ENCODE peak calls at places on chromosomes 16 and 17, in six cellular contexts. N, W, Y, C, L and J are unnamed samples.

GRCh38 chr17:55259684-55260111 is 5.1 kb upstream of the HLF start:
- DNase-seq in Y (no peak), N (no peak), C (no peak), W (no peak), L (no peak), J (no peak)

GRCh38 chr17:61735807-61736206 is 127.5 kb downstream of the BRIP1 start:
- DNase-seq in W (no peak), Y (no peak), C (no peak), N (no peak), L (no peak), J (no peak)

GRCh38 chr16:82062645-82063058 is 27.6 kb downstream of the HSD17B2 start:
- DNase-seq in N (no peak), C (no peak), W (peak; percentile 66), Y (no peak), L (no peak), J (no peak)

GRCh38 chr17:74840989-74841666 is 18.6 kb downstream of the GRIN2C start:
- DNase-seq in W (peak; percentile 28), C (no peak), N (no peak), Y (peak; percentile 67), L (no peak), J (no peak)

GRCh38 chr17:7479389-7480192 is at the start of gene ZBTB4:
- DNase-seq in C (no peak), N (no peak), Y (peak; percentile 64), L (peak; percentile 92), W (peak; percentile 59), J (no peak)

GRCh38 chr17:56653877-56654276 is 60.4 kb downstream of the NOG start:
- DNase-seq in N (peak; percentile 26), W (peak; percentile 38), L (peak; percentile 32), C (peak; percentile 63), Y (peak; percentile 39), J (peak; percentile 39)

GRCh38 chr17:511001-511690 is 158.5 kb upstream of the RPH3AL start:
- DNase-seq in C (no peak), N (no peak), L (no peak), W (no peak), Y (no peak), J (no peak)

GRCh38 chr17:300881-301280 is 51.7 kb downstream of the RPH3AL start:
- DNase-seq in L (no peak), W (no peak), C (no peak), Y (no peak), N (no peak), J (no peak)

GRCh38 chr17:69405096-69405495 is 9.4 kb upstream of the MAP2K6 start:
- DNase-seq in W (no peak), C (no peak), N (no peak), L (no peak), Y (no peak), J (no peak)

GRCh38 chr17:35972535-35972934 is 8.8 kb downstream of the CCL16 start:
- DNase-seq in N (no peak), W (peak; percentile 37), L (no peak), Y (no peak), C (no peak), J (no peak)

GRCh38 chr16:27482397-27483082 is 67.2 kb downstream of the GTF3C1 start:
- DNase-seq in C (no peak), N (no peak), Y (no peak), W (no peak), L (no peak), J (no peak)

GRCh38 chr17:82050152-82050760 is 1.4 kb downstream of the RFNG start:
- DNase-seq in W (no peak), N (no peak), Y (no peak), C (no peak), L (no peak), J (no peak)

GRCh38 chr17:233473-233941 is 52.1 kb upstream of the DOC2B start:
- DNase-seq in C (no peak), Y (peak; percentile 11), N (no peak), W (peak; percentile 53), L (no peak), J (no peak)

GRCh38 chr17:29158515-29159275 is 21.5 kb downstream of the MYO18A start:
- DNase-seq in W (peak; percentile 88), C (no peak), L (no peak), N (no peak), Y (peak; percentile 9), J (no peak)

GRCh38 chr16:11150190-11150589 is 105.8 kb downstream of the SOCS1 start:
- DNase-seq in L (no peak), C (no peak), Y (no peak), W (no peak), N (no peak), J (no peak)

GRCh38 chr17:34314279-34314678 is 5.0 kb upstream of the CCL8 start:
- DNase-seq in N (no peak), Y (no peak), W (no peak), C (no peak), L (no peak), J (no peak)

GRCh38 chr17:5698959-5699358 is 114.7 kb upstream of the NLRP1 start:
- DNase-seq in N (no peak), L (no peak), C (no peak), Y (no peak), W (no peak), J (no peak)

GRCh38 chr17:5694507-5694906 is 110.2 kb upstream of the NLRP1 start:
- DNase-seq in L (no peak), W (no peak), N (no peak), Y (peak; percentile 20), C (no peak), J (no peak)

GRCh38 chr17:5699789-5700188 is 115.5 kb upstream of the NLRP1 start:
- DNase-seq in W (no peak), C (no peak), L (no peak), N (no peak), Y (no peak), J (no peak)

GRCh38 chr17:5693821-5694220 is 109.5 kb upstream of the NLRP1 start:
- DNase-seq in N (no peak), L (no peak), Y (no peak), W (no peak), C (no peak), J (no peak)

DNA sequence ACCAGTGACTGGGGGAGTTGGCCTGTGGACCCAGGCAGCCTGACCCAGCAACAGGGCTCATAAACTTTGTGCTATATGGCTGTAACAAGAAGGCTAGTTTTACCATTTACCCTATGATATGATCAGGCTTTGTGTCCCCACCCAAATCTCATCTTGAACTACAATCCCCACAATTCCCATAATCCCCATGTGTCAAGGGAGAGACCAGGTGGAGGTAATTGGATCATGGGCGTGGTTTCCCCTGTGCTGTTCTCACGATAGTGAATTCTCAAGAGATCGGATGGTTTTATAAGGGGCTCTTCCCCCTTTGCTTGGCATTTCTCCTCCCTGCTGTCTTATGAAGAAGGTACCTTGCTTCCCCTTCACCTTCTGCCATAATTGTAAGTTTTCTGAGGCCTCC is 111.2 kb upstream of the NLRP1 start:
- DNase-seq in C (no peak), N (no peak), W (no peak), Y (no peak), L (no peak), J (no peak)
- TF ChIP-seq REST in C (no peak), N (no peak), W (no peak), Y (no peak), L (no peak), J (no peak)

GRCh38 chr16:87874639-87875472 is 5.5 kb upstream of the SLC7A5 start:
- DNase-seq in W (no peak), L (no peak), C (no peak), N (no peak), Y (peak; percentile 19), J (no peak)
- H3K4me3 ChIP-seq in W (no peak overlapping the region), L (no peak overlapping the region), C (no peak overlapping the region), N (no peak overlapping the region), Y (no peak overlapping the region), J (no peak overlapping the region)

GRCh38 chr16:13552062-13552959 is 367.6 kb upstream of the ERCC4 start:
- DNase-seq in Y (no peak), C (no peak), N (peak; percentile 71), L (no peak), W (no peak), J (no peak)
- TF ChIP-seq SIN3A in Y (no peak), C (no peak), N (no peak), L (no peak), W (no peak), J (no peak)

GRCh38 chr17:30720013-30720471 is 104.5 kb downstream of the CRLF3 start:
- DNase-seq in Y (no peak), N (no peak), L (no peak), C (no peak), W (no peak), J (no peak)
- TF ChIP-seq REST in Y (no peak), N (no peak), L (no peak), C (no peak), W (no peak), J (no peak)

DNA sequence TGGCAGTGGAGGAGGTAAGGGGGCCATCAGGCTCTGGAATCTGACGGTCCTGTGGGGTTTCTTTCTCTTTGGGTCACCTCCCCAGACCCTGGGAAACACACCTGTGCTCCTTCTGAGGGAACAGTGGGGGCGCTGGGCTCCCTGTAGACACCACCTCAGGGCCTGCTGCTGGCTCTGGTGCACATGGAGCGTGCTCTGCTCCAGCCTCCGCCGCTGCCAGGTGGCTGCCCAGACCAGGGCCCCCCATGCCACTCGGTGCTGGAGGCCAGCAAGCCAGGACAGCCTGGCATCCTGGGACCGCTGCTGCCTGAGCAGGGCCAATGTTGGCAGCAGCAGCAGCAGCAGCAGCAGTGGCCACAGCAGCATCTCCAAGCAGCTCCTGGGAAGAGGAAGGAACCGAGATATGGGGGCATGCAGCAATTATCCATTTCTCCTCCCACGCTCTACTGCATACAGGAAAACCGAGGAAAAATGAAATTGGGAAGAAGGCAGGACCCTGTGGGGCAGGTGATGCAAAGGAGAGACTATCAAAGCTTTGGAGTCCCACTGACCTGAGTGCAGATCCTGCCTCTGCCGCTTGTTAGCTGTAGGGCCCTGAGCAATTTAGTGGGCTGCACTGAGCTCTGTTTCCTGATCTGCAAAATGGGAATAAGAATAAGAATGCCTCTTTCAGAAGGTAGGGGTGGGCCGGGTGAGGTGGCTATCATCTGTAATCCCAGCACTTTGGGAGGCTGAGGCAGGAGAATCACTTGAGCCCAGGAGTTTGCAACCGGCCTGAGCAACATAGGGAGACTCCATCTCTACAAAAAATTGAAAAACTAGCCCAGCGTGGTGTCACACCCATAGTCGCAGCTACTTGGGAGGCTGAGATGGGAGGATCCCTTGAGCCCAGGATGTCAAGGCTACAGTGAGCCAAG is 820 bp downstream of the GHDC start:
- DNase-seq in C (no peak), Y (no peak), L (no peak), W (no peak), N (no peak), J (no peak)
- H3K4me3 ChIP-seq in C (peak overlapping the region; percentile 96), Y (peak overlapping the region; percentile 70), L (peak overlapping the region; percentile 75), W (peak overlapping the region; percentile 68), N (peak overlapping the region; percentile 92), J (peak overlapping the region; percentile 61)

GRCh38 chr17:76958974-76959373 is 90.8 kb downstream of the MGAT5B start:
- DNase-seq in N (no peak), L (peak; percentile 61), W (no peak), C (no peak), Y (no peak), J (no peak)
- TF ChIP-seq SIN3A in N (no peak), L (no peak), W (no peak), C (no peak), Y (no peak), J (no peak)

DNA sequence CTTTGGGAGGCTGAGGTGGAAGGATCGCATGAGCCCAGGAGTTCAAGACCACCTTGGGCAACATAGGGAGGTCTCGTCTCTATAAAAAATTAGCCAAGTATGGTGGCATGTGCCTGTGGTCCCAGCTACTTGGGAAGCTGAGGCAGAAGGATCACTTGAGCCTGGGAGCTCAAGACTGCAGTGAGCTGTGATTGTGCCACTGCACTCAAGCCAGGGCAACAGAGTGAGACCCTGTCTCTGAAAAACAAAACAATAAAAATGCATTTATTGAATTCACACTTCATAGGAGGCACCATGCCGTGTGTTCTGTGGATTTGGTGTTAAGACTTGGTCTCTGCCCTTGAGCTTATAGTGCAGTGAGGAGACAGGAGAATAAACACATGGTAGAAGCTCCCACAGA is 2.4 kb downstream of the TBC1D24 start:
- DNase-seq in Y (no peak), C (no peak), N (no peak), W (no peak), L (no peak), J (no peak)
- TF ChIP-seq REST in Y (no peak), C (no peak), N (no peak), W (no peak), L (no peak), J (no peak)